ENCODE peak calls at places on chromosome 14, in five cellular contexts. One of them, this sample, is unnamed.

GRCh38 chr14:90447720-90448497 is 51.1 kb downstream of the CALM1 start:
- DNase-seq in neural progenitor cell: no peak
- DNase-seq in NT2/D1: no peak
- DNase-seq in SK-N-SH: no peak
- DNase-seq in H1: no peak
- DNase-seq in this sample: no peak

GRCh38 chr14:73612339-73613045 is at the start of gene ACOT6:
- DNase-seq in H1: peak; percentile 89
- DNase-seq in NT2/D1: peak; percentile 51
- DNase-seq in neural progenitor cell: peak; percentile 90
- DNase-seq in SK-N-SH: peak; percentile 90
- DNase-seq in this sample: peak; percentile 86

GRCh38 chr14:73873660-73874059 is 13.0 kb upstream of the ZNF410 start:
- DNase-seq in neural progenitor cell: no peak
- DNase-seq in NT2/D1: no peak
- DNase-seq in H1: no peak
- DNase-seq in SK-N-SH: no peak
- DNase-seq in this sample: no peak

GRCh38 chr14:93132472-93133065 is 16.8 kb upstream of the ITPK1 start:
- DNase-seq in NT2/D1: no peak
- DNase-seq in H1: no peak
- DNase-seq in SK-N-SH: peak; percentile 63
- DNase-seq in neural progenitor cell: peak; percentile 28
- DNase-seq in this sample: no peak

GRCh38 chr14:90510208-90510607 is 113.4 kb downstream of the CALM1 start:
- DNase-seq in H1: no peak
- DNase-seq in neural progenitor cell: no peak
- DNase-seq in NT2/D1: no peak
- DNase-seq in SK-N-SH: no peak
- DNase-seq in this sample: no peak

GRCh38 chr14:99378782-99379214 is 101.9 kb downstream of the SETD3 start:
- DNase-seq in SK-N-SH: no peak
- DNase-seq in neural progenitor cell: no peak
- DNase-seq in H1: no peak
- DNase-seq in NT2/D1: no peak
- DNase-seq in this sample: peak; percentile 11

GRCh38 chr14:96204151-96205058 is at the start of gene BDKRB2:
- DNase-seq in H1: peak; percentile 69
- DNase-seq in neural progenitor cell: peak; percentile 88
- DNase-seq in NT2/D1: peak; percentile 23
- DNase-seq in SK-N-SH: peak; percentile 91
- DNase-seq in this sample: peak; percentile 96

GRCh38 chr14:102622262-102622885 is 29.9 kb downstream of the RCOR1 start:
- DNase-seq in H1: no peak
- DNase-seq in neural progenitor cell: peak; percentile 31
- DNase-seq in SK-N-SH: no peak
- DNase-seq in NT2/D1: no peak
- DNase-seq in this sample: no peak

GRCh38 chr14:85079842-85080741 is 449.9 kb upstream of the FLRT2 start:
- DNase-seq in SK-N-SH: no peak
- DNase-seq in H1: no peak
- DNase-seq in neural progenitor cell: no peak
- DNase-seq in NT2/D1: no peak
- DNase-seq in this sample: peak; percentile 56

GRCh38 chr14:32004300-32004699 is 72.8 kb upstream of the ARHGAP5 start:
- DNase-seq in SK-N-SH: no peak
- DNase-seq in NT2/D1: no peak
- DNase-seq in H1: no peak
- DNase-seq in neural progenitor cell: no peak
- DNase-seq in this sample: no peak

GRCh38 chr14:35385042-35385839 is 19.3 kb downstream of the NFKBIA start:
- DNase-seq in H1: no peak
- DNase-seq in NT2/D1: no peak
- DNase-seq in SK-N-SH: peak; percentile 67
- DNase-seq in neural progenitor cell: peak; percentile 25
- DNase-seq in this sample: peak; percentile 92

GRCh38 chr14:59394268-59394667 is 70.9 kb downstream of the GPR135 start:
- DNase-seq in H1: no peak
- DNase-seq in neural progenitor cell: no peak
- DNase-seq in NT2/D1: no peak
- DNase-seq in SK-N-SH: no peak
- DNase-seq in this sample: no peak

GRCh38 chr14:57389646-57390036 is 745 bp upstream of the NAA30 start:
- DNase-seq in SK-N-SH: peak; percentile 1
- DNase-seq in H1: no peak
- DNase-seq in neural progenitor cell: no peak
- DNase-seq in NT2/D1: no peak
- DNase-seq in this sample: no peak

GRCh38 chr14:57390037-57390805 is at the start of gene NAA30:
- DNase-seq in NT2/D1: peak; percentile 80
- DNase-seq in neural progenitor cell: peak; percentile 97
- DNase-seq in H1: peak; percentile 90
- DNase-seq in SK-N-SH: peak; percentile 94
- DNase-seq in this sample: peak; percentile 96

GRCh38 chr14:57390806-57391562 is 598 bp downstream of the NAA30 start:
- DNase-seq in NT2/D1: no peak
- DNase-seq in neural progenitor cell: peak; percentile 65
- DNase-seq in H1: peak; percentile 68
- DNase-seq in SK-N-SH: peak; percentile 78
- DNase-seq in this sample: peak; percentile 63

GRCh38 chr14:57391609-57392195 is 1.3 kb downstream of the NAA30 start:
- DNase-seq in neural progenitor cell: peak; percentile 13
- DNase-seq in NT2/D1: no peak
- DNase-seq in SK-N-SH: peak; percentile 21
- DNase-seq in H1: no peak
- DNase-seq in this sample: peak; percentile 36

DNA sequence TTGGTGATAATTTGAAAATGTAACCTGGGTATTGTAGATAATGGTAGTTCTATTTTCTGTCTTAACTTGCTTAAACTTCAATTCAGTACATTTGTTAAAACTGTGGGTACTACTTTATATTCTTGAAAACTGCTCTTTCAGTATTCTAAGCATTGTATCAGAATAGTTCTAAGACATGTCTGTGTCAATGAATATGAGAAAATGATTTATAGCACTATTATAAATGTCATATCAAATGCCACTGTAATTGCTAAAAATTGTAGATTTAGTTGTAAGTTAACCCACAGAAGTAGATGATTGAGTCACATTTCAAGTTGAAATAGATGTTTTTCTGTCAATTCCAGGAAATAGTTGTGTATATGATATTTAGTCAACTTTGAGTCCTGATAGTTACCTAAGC is 2.4 kb downstream of the NAA30 start:
- DNase-seq in SK-N-SH: no peak
- DNase-seq in NT2/D1: no peak
- DNase-seq in neural progenitor cell: no peak
- DNase-seq in H1: no peak
- DNase-seq in this sample: no peak
- H3K9ac ChIP-seq in SK-N-SH: peak overlapping the region; percentile 17
- H3K9ac ChIP-seq in NT2/D1: no peak overlapping the region
- H3K9ac ChIP-seq in neural progenitor cell: peak overlapping the region; percentile 87
- H3K9ac ChIP-seq in H1: no peak overlapping the region
- H3K9ac ChIP-seq in this sample: peak overlapping the region; percentile 92

GRCh38 chr14:72443991-72444431 is 449.9 kb downstream of the DPF3 start:
- DNase-seq in H1: no peak
- DNase-seq in NT2/D1: no peak
- DNase-seq in neural progenitor cell: no peak
- DNase-seq in SK-N-SH: no peak
- DNase-seq in this sample: no peak
- H3K9ac ChIP-seq in H1: no peak overlapping the region
- H3K9ac ChIP-seq in NT2/D1: no peak overlapping the region
- H3K9ac ChIP-seq in neural progenitor cell: no peak overlapping the region
- H3K9ac ChIP-seq in SK-N-SH: no peak overlapping the region
- H3K9ac ChIP-seq in this sample: no peak overlapping the region

GRCh38 chr14:106317593-106317992 is 791.2 kb downstream of the TMEM121 start:
- DNase-seq in neural progenitor cell: no peak
- DNase-seq in NT2/D1: no peak
- DNase-seq in H1: no peak
- DNase-seq in SK-N-SH: no peak
- DNase-seq in this sample: no peak
- H3K9ac ChIP-seq in neural progenitor cell: no peak overlapping the region
- H3K9ac ChIP-seq in NT2/D1: no peak overlapping the region
- H3K9ac ChIP-seq in H1: no peak overlapping the region
- H3K9ac ChIP-seq in SK-N-SH: no peak overlapping the region
- H3K9ac ChIP-seq in this sample: no peak overlapping the region

DNA sequence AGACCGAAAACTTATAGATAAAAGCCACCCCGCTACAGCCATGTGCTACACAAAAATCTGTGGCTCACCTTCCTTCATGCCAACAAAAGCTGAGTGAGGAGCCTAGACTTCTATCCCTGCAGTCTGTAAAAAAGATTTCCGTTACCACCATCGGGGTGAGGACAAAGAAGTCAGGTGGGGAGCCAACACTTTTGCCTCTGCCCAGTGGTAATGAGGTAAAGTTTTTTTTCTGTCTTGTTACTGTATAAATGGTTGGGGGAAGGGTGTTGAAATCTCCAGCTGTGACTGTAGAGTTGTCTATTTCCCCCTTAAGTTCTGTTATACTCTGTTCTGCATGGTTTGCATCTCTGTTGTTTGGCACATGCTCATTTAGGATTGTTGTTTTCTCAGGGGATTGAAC is 707.8 kb downstream of the FLRT2 start:
- DNase-seq in neural progenitor cell: peak; percentile 43
- DNase-seq in SK-N-SH: no peak
- DNase-seq in H1: no peak
- DNase-seq in NT2/D1: no peak
- DNase-seq in this sample: no peak
- H3K9ac ChIP-seq in neural progenitor cell: no peak overlapping the region
- H3K9ac ChIP-seq in SK-N-SH: no peak overlapping the region
- H3K9ac ChIP-seq in H1: no peak overlapping the region
- H3K9ac ChIP-seq in NT2/D1: no peak overlapping the region
- H3K9ac ChIP-seq in this sample: no peak overlapping the region

This sample was measured in adipocyte.